ENCODE peak calls at places on chromosomes 13 and 19, in seven cellular contexts. T, S, O, M, W, Q and C are unnamed samples.

GRCh38 chr13:23608704-23609413 is 38.6 kb downstream of the TNFRSF19 start:
- DNase-seq in W (no peak), S (no peak), T (peak), O (no peak), M (no peak), Q (no peak), C (no peak)

GRCh38 chr19:23771761-23772667 is 13.3 kb upstream of the ZNF681 start:
- DNase-seq in T (no peak), S (no peak), M (no peak), W (no peak), O (no peak), Q (no peak), C (no peak)

GRCh38 chr19:42409477-42409876 is 17.7 kb downstream of the LIPE start:
- DNase-seq in M (no peak), S (no peak), W (no peak), T (no peak), Q (no peak), O (peak), C (no peak)

GRCh38 chr19:19545707-19546106 is 7.6 kb downstream of the CILP2 start:
- DNase-seq in Q (no peak), M (no peak), W (no peak), T (no peak), O (no peak), S (no peak), C (no peak)

GRCh38 chr13:98202026-98202425 is 25.0 kb upstream of the RNF113B start:
- DNase-seq in M (no peak), T (no peak), W (peak), Q (no peak), O (no peak), S (no peak), C (no peak)

GRCh38 chr19:13981988-13982501 is 24.1 kb downstream of the RFX1 start:
- DNase-seq in Q (no peak), W (no peak), T (no peak), O (no peak), S (no peak), M (no peak), C (no peak)

GRCh38 chr13:51781246-51782022 is 22.5 kb downstream of the DHRS12 start:
- DNase-seq in M (no peak), Q (no peak), T (no peak), O (no peak), S (peak), W (no peak), C (no peak)

GRCh38 chr13:106630162-106630561 is 62.2 kb upstream of the ARGLU1 start:
- DNase-seq in W (no peak), S (no peak), Q (no peak), T (no peak), O (no peak), M (no peak), C (no peak)

GRCh38 chr13:93233997-93234416 is 7.4 kb downstream of the GPC6 start:
- DNase-seq in S (no peak), O (no peak), Q (no peak), M (no peak), W (no peak), T (no peak), C (no peak)

GRCh38 chr19:5339950-5340636 is 519 bp downstream of the PTPRS start:
- DNase-seq in T (no peak), M (no peak), W (no peak), O (peak), S (no peak), Q (no peak), C (no peak)

GRCh38 chr19:15156391-15156790 is 44.4 kb downstream of the NOTCH3 start:
- DNase-seq in O (no peak), T (no peak), Q (no peak), S (no peak), W (no peak), M (no peak), C (no peak)

GRCh38 chr19:39310558-39311311 is 9.9 kb downstream of the LRFN1 start:
- DNase-seq in W (no peak), T (no peak), O (no peak), S (no peak), M (no peak), Q (no peak), C (no peak)